ENCODE peak calls at places on chromosomes 4 and X, in five cellular contexts. Z is fibroblast of lung; V is CD8-positive, alpha-beta T cell; C is AG10803; A is cardiac fibroblast. X is an unnamed sample.

GRCh38 chr4:182454440-182455013 is 211.3 kb downstream of the TENM3 start:
- DNase-seq in Z (peak; percentile 87), V (no peak), C (peak; percentile 48), A (no peak), X (peak; percentile 56)

GRCh38 chr4:44760142-44760898 is 34.0 kb upstream of the GNPDA2 start:
- DNase-seq in Z (peak; percentile 57), V (no peak), C (peak; percentile 44), A (peak; percentile 57), X (peak; percentile 52)

GRCh38 chr4:40811886-40812857 is 62.4 kb downstream of the NSUN7 start:
- DNase-seq in Z (peak; percentile 32), V (no peak), C (peak; percentile 23), A (peak; percentile 36), X (peak; percentile 44)

GRCh38 chrX:111823068-111823467 is 52.9 kb upstream of the TRPC5OS start:
- DNase-seq in Z (no peak), V (no peak), C (peak; percentile 7), A (no peak), X (peak; percentile 1)

GRCh38 chr4:57104706-57105560 is 5.3 kb downstream of the IGFBP7 start:
- DNase-seq in Z (no peak), V (no peak), C (no peak), A (no peak), X (no peak)

GRCh38 chr4:75668596-75668995 is 4.6 kb downstream of the G3BP2 start:
- DNase-seq in Z (no peak), V (no peak), C (no peak), A (no peak), X (no peak)

GRCh38 chr4:26557164-26557563 is 26.7 kb upstream of the TBC1D19 start:
- DNase-seq in Z (peak; percentile 97), V (no peak), C (peak; percentile 100), A (peak; percentile 65), X (no peak)

GRCh38 chr4:54540931-54541330 is 116.8 kb upstream of the KIT start:
- DNase-seq in Z (no peak), V (no peak), C (no peak), A (no peak), X (no peak)

GRCh38 chrX:153888344-153888743 is 2.4 kb upstream of the L1CAM start:
- DNase-seq in Z (no peak), V (no peak), C (no peak), A (no peak), X (no peak)

GRCh38 chr4:2867758-2868491 is 24.3 kb downstream of the ADD1 start:
- DNase-seq in Z (peak; percentile 61), V (no peak), C (peak; percentile 38), A (peak; percentile 61), X (peak; percentile 87)

GRCh38 chr4:83378426-83378825 is 43.8 kb upstream of the HPSE start:
- DNase-seq in Z (no peak), V (no peak), C (no peak), A (no peak), X (no peak)

GRCh38 chr4:77586953-77587383 is 18.7 kb upstream of the CXCL13 start:
- DNase-seq in Z (no peak), V (peak; percentile 54), C (peak; percentile 67), A (peak; percentile 54), X (no peak)

GRCh38 chrX:51802917-51803688 is 59.9 kb downstream of the GSPT2 start:
- DNase-seq in Z (peak; percentile 71), V (peak; percentile 76), C (peak; percentile 61), A (peak; percentile 76), X (peak; percentile 56)

GRCh38 chr4:173735055-173735454 is 205.0 kb upstream of the HAND2 start:
- DNase-seq in Z (peak; percentile 61), V (no peak), C (peak; percentile 40), A (peak; percentile 32), X (peak; percentile 47)

GRCh38 chrX:9708923-9709553 is 56.6 kb downstream of the GPR143 start:
- DNase-seq in Z (peak; percentile 66), V (peak; percentile 89), C (peak; percentile 47), A (peak; percentile 70), X (peak; percentile 58)

GRCh38 chr4:56958111-56958517 is 19.3 kb downstream of the NOA1 start:
- DNase-seq in Z (peak; percentile 99), V (no peak), C (peak; percentile 97), A (peak; percentile 97), X (peak; percentile 97)

GRCh38 chr4:152643153-152644035 is 36.4 kb downstream of the TMEM154 start:
- DNase-seq in Z (no peak), V (no peak), C (no peak), A (peak; percentile 34), X (no peak)

GRCh38 chr4:142043509-142043908 is 407.1 kb downstream of the IL15 start:
- DNase-seq in Z (peak; percentile 59), V (no peak), C (peak; percentile 19), A (no peak), X (peak; percentile 8)

GRCh38 chr4:73251384-73251783 is 7.2 kb downstream of the ANKRD17 start:
- DNase-seq in Z (no peak), V (no peak), C (no peak), A (no peak), X (peak; percentile 32)
- TF ChIP-seq CTCF in Z (no peak), V (no peak), C (no peak), A (peak; percentile 16), X (peak; percentile 42)

DNA sequence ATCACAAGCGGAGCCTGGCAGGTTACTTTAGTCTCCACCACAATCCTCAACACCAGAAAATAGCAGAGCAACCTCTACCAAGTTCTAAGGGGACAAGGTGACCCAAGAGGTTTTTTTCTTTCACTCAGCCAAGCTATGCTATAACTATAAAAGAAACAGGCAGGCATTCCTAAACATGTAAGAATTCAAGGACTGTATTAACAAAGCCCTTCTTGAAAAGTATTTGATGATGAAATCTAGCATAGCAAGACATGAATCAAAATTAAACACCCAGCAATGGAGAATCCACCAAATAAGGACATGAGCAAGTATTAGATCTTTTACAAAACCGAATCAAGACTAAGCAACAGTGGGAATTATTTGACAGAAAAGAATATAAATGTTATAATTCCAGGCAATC is 25.7 kb upstream of the C1QTNF7 start:
- DNase-seq in Z (peak; percentile 81), V (no peak), C (peak; percentile 81), A (peak; percentile 57), X (peak; percentile 51)
- H3K4me3 ChIP-seq in Z (no peak overlapping the region), V (no peak overlapping the region), C (no peak overlapping the region), A (no peak overlapping the region), X (no peak overlapping the region)

GRCh38 chr4:139167774-139168444 is 9.1 kb downstream of the ELF2 start:
- DNase-seq in Z (peak; percentile 62), V (no peak), C (peak; percentile 69), A (peak; percentile 68), X (peak; percentile 84)

GRCh38 chr4:139164731-139165130 is 12.3 kb downstream of the ELF2 start:
- DNase-seq in Z (no peak), V (no peak), C (no peak), A (no peak), X (no peak)

DNA sequence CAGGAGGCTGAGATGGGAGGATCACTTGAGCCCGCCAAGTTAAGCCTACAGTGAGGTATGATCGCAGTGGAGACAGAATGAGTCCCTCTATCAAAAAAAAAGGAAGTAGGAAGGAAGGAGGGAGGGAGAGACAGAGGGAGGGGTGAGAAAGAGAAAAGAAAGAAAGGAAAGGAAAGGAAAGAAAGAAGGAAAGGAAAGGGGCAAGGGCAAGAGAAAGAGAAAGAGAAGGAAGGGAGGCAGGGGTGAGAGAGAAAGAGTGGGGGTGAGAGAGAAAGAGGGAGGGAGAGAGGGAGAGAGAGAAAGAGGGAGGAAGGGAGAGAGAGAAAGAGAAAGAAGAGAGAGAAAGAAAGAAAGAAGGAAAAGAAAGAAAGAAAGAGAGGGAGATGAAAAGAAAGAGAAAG is 13.2 kb downstream of the ELF2 start:
- DNase-seq in Z (no peak), V (no peak), C (no peak), A (no peak), X (no peak)
- TF ChIP-seq CTCF in Z (no peak), V (no peak), C (no peak), A (no peak), X (no peak)

DNA sequence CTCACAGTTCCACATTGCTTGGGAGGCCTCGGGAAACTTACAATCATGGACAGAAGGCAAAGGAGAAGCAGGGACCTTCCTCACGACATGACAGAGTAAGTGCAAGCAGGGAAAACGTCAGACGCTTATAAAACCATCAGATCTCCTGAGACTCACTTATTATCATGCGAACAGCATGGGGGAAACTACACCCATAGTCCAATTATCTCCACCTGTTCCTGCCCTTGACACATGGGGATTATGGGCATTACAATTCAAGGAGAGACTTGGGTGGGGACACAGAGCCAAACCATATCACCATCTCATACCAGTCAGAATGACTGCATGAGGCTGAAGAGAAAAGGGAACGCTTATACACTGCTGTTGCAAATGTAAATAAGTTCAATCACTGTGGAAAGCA is 1066.9 kb upstream of the PCDH7 start:
- DNase-seq in Z (no peak), V (no peak), C (no peak), A (no peak), X (no peak)
- H3K4me3 ChIP-seq in Z (no peak overlapping the region), V (no peak overlapping the region), C (no peak overlapping the region), A (no peak overlapping the region), X (no peak overlapping the region)

GRCh38 chr4:11426716-11427115 is 2.0 kb downstream of the HS3ST1 start:
- DNase-seq in Z (peak; percentile 2), V (no peak), C (no peak), A (peak; percentile 43), X (no peak)

GRCh38 chr4:11426003-11426402 is 2.7 kb downstream of the HS3ST1 start:
- DNase-seq in Z (no peak), V (no peak), C (no peak), A (no peak), X (no peak)

GRCh38 chr4:11423465-11423864 is 5.2 kb downstream of the HS3ST1 start:
- DNase-seq in Z (no peak), V (no peak), C (no peak), A (peak; percentile 28), X (no peak)

GRCh38 chr4:11424896-11425295 is 3.8 kb downstream of the HS3ST1 start:
- DNase-seq in Z (no peak), V (no peak), C (no peak), A (no peak), X (no peak)

GRCh38 chr4:11424000-11424399 is 4.7 kb downstream of the HS3ST1 start:
- DNase-seq in Z (peak; percentile 25), V (no peak), C (no peak), A (peak; percentile 67), X (peak; percentile 22)
- TF ChIP-seq CTCF in Z (peak; percentile 37), V (peak; percentile 38), C (no peak), A (peak; percentile 38), X (peak; percentile 38)

DNA sequence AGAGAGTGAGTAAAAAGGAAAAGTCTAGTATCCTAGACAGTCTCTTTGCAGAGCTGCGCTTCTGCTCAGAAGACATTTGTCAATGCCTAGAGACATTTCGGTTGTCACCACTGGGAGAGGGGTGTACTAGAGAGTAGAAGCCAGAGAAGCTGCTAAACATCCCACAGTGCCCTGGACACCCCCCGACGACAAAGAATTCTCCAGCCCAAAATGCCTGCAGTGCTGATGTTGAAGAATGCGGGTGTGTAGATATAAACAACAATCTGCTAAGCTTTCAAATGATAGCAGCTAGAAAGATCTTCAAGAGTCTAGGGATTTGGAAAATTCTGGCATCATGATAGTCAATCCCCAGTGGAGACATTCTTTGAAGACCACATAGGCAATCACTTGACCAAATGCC is 90.1 kb downstream of the PALLD start:
- DNase-seq in Z (no peak), V (no peak), C (no peak), A (no peak), X (no peak)
- H3K4me3 ChIP-seq in Z (no peak overlapping the region), V (no peak overlapping the region), C (no peak overlapping the region), A (no peak overlapping the region), X (no peak overlapping the region)